ENCODE peak calls at places on chromosome 19, in five cellular contexts. One of them, this sample, is unnamed.
A peak's percentile ranks its signal among the peaks of the same experiment; 100 is the strongest.

GRCh38 chr19:18488838-18489626 is 32.8 kb downstream of the ELL start:
- DNase-seq in left ventricle myocardium inferior: no peak
- DNase-seq in HCT116: no peak
- DNase-seq in CD8-positive, alpha-beta T cell: no peak
- DNase-seq in neural progenitor cell: peak; percentile 81
- DNase-seq in this sample: peak; percentile 72

GRCh38 chr19:46745521-46746280 is at the start of gene FKRP:
- DNase-seq in CD8-positive, alpha-beta T cell: peak; percentile 37
- DNase-seq in HCT116: no peak
- DNase-seq in left ventricle myocardium inferior: peak; percentile 48
- DNase-seq in neural progenitor cell: peak; percentile 69
- DNase-seq in this sample: no peak

GRCh38 chr19:35977446-35978222 is 17.4 kb upstream of the SDHAF1 start:
- DNase-seq in neural progenitor cell: peak; percentile 79
- DNase-seq in left ventricle myocardium inferior: no peak
- DNase-seq in HCT116: peak; percentile 45
- DNase-seq in CD8-positive, alpha-beta T cell: no peak
- DNase-seq in this sample: peak; percentile 75

GRCh38 chr19:43667524-43668405 is 2.2 kb downstream of the PLAUR start:
- DNase-seq in left ventricle myocardium inferior: peak; percentile 19
- DNase-seq in HCT116: no peak
- DNase-seq in CD8-positive, alpha-beta T cell: no peak
- DNase-seq in neural progenitor cell: peak; percentile 16
- DNase-seq in this sample: no peak

GRCh38 chr19:46913852-46914430 is 53.1 kb downstream of the ARHGAP35 start:
- DNase-seq in CD8-positive, alpha-beta T cell: no peak
- DNase-seq in HCT116: no peak
- DNase-seq in left ventricle myocardium inferior: no peak
- DNase-seq in neural progenitor cell: no peak
- DNase-seq in this sample: no peak

GRCh38 chr19:16088985-16089846 is 12.9 kb downstream of the TPM4 start:
- DNase-seq in HCT116: no peak
- DNase-seq in CD8-positive, alpha-beta T cell: no peak
- DNase-seq in left ventricle myocardium inferior: no peak
- DNase-seq in neural progenitor cell: no peak
- DNase-seq in this sample: no peak

GRCh38 chr19:28961772-28962500 is 251.0 kb downstream of the UQCRFS1 start:
- DNase-seq in left ventricle myocardium inferior: no peak
- DNase-seq in neural progenitor cell: no peak
- DNase-seq in HCT116: no peak
- DNase-seq in CD8-positive, alpha-beta T cell: no peak
- DNase-seq in this sample: no peak

GRCh38 chr19:55116232-55117062 is 990 bp downstream of the PPP1R12C start:
- DNase-seq in HCT116: no peak
- DNase-seq in neural progenitor cell: peak; percentile 50
- DNase-seq in left ventricle myocardium inferior: peak; percentile 74
- DNase-seq in CD8-positive, alpha-beta T cell: peak; percentile 45
- DNase-seq in this sample: peak; percentile 65

GRCh38 chr19:52557231-52557995 is 12.7 kb upstream of the ZNF701 start:
- DNase-seq in neural progenitor cell: no peak
- DNase-seq in left ventricle myocardium inferior: no peak
- DNase-seq in CD8-positive, alpha-beta T cell: no peak
- DNase-seq in HCT116: no peak
- DNase-seq in this sample: no peak

GRCh38 chr19:50649433-50650391 is at the start of gene C19orf81:
- DNase-seq in left ventricle myocardium inferior: no peak
- DNase-seq in HCT116: peak; percentile 58
- DNase-seq in CD8-positive, alpha-beta T cell: no peak
- DNase-seq in neural progenitor cell: peak; percentile 77
- DNase-seq in this sample: peak; percentile 53

GRCh38 chr19:19821366-19822147 is at the start of gene ZNF506:
- DNase-seq in left ventricle myocardium inferior: peak; percentile 99
- DNase-seq in CD8-positive, alpha-beta T cell: peak; percentile 97
- DNase-seq in HCT116: no peak
- DNase-seq in neural progenitor cell: peak; percentile 95
- DNase-seq in this sample: peak; percentile 98

GRCh38 chr19:10363789-10364281 is 16.5 kb downstream of the TYK2 start:
- DNase-seq in left ventricle myocardium inferior: no peak
- DNase-seq in neural progenitor cell: no peak
- DNase-seq in HCT116: no peak
- DNase-seq in CD8-positive, alpha-beta T cell: no peak
- DNase-seq in this sample: no peak

GRCh38 chr19:18612051-18612771 is 459 bp upstream of the TMEM59L start:
- DNase-seq in CD8-positive, alpha-beta T cell: no peak
- DNase-seq in left ventricle myocardium inferior: no peak
- DNase-seq in HCT116: no peak
- DNase-seq in neural progenitor cell: peak; percentile 36
- DNase-seq in this sample: no peak

GRCh38 chr19:11018179-11018578 is 57.3 kb downstream of the SMARCA4 start:
- DNase-seq in left ventricle myocardium inferior: no peak
- DNase-seq in HCT116: no peak
- DNase-seq in neural progenitor cell: no peak
- DNase-seq in CD8-positive, alpha-beta T cell: no peak
- DNase-seq in this sample: no peak

GRCh38 chr19:50555447-50556235 is 12.6 kb downstream of the LRRC4B start:
- DNase-seq in neural progenitor cell: peak; percentile 72
- DNase-seq in CD8-positive, alpha-beta T cell: no peak
- DNase-seq in left ventricle myocardium inferior: peak; percentile 28
- DNase-seq in HCT116: no peak
- DNase-seq in this sample: peak; percentile 51

GRCh38 chr19:38952395-38953165 is 21.8 kb downstream of the MRPS12 start:
- DNase-seq in neural progenitor cell: peak; percentile 54
- DNase-seq in CD8-positive, alpha-beta T cell: peak; percentile 20
- DNase-seq in HCT116: no peak
- DNase-seq in left ventricle myocardium inferior: no peak
- DNase-seq in this sample: peak; percentile 62

GRCh38 chr19:13848811-13849241 is 28.1 kb upstream of the NANOS3 start:
- DNase-seq in left ventricle myocardium inferior: no peak
- DNase-seq in CD8-positive, alpha-beta T cell: no peak
- DNase-seq in HCT116: no peak
- DNase-seq in neural progenitor cell: no peak
- DNase-seq in this sample: no peak
- H3K4me1 ChIP-seq in left ventricle myocardium inferior: peaks cover 73% of the 10 kb centered on the region
- H3K4me1 ChIP-seq in CD8-positive, alpha-beta T cell: peaks cover 51% of the 10 kb centered on the region
- H3K4me1 ChIP-seq in HCT116: peaks cover 82% of the 10 kb centered on the region
- H3K4me1 ChIP-seq in neural progenitor cell: peaks cover 14% of the 10 kb centered on the region
- H3K4me1 ChIP-seq in this sample: peaks cover 25% of the 10 kb centered on the region

GRCh38 chr19:33174186-33174585 is 19.9 kb upstream of the LRP3 start:
- DNase-seq in CD8-positive, alpha-beta T cell: no peak
- DNase-seq in left ventricle myocardium inferior: no peak
- DNase-seq in neural progenitor cell: no peak
- DNase-seq in HCT116: no peak
- DNase-seq in this sample: no peak

GRCh38 chr19:33177417-33177976 is 16.6 kb upstream of the LRP3 start:
- DNase-seq in neural progenitor cell: peak; percentile 79
- DNase-seq in left ventricle myocardium inferior: no peak
- DNase-seq in HCT116: no peak
- DNase-seq in CD8-positive, alpha-beta T cell: peak; percentile 80
- DNase-seq in this sample: peak; percentile 82

GRCh38 chr19:33176670-33177416 is 17.3 kb upstream of the LRP3 start:
- DNase-seq in left ventricle myocardium inferior: peak; percentile 95
- DNase-seq in neural progenitor cell: peak; percentile 98
- DNase-seq in CD8-positive, alpha-beta T cell: peak; percentile 93
- DNase-seq in HCT116: peak; percentile 97
- DNase-seq in this sample: peak; percentile 100

GRCh38 chr19:33175156-33175782 is 18.9 kb upstream of the LRP3 start:
- DNase-seq in neural progenitor cell: no peak
- DNase-seq in HCT116: no peak
- DNase-seq in left ventricle myocardium inferior: no peak
- DNase-seq in CD8-positive, alpha-beta T cell: no peak
- DNase-seq in this sample: no peak

DNA sequence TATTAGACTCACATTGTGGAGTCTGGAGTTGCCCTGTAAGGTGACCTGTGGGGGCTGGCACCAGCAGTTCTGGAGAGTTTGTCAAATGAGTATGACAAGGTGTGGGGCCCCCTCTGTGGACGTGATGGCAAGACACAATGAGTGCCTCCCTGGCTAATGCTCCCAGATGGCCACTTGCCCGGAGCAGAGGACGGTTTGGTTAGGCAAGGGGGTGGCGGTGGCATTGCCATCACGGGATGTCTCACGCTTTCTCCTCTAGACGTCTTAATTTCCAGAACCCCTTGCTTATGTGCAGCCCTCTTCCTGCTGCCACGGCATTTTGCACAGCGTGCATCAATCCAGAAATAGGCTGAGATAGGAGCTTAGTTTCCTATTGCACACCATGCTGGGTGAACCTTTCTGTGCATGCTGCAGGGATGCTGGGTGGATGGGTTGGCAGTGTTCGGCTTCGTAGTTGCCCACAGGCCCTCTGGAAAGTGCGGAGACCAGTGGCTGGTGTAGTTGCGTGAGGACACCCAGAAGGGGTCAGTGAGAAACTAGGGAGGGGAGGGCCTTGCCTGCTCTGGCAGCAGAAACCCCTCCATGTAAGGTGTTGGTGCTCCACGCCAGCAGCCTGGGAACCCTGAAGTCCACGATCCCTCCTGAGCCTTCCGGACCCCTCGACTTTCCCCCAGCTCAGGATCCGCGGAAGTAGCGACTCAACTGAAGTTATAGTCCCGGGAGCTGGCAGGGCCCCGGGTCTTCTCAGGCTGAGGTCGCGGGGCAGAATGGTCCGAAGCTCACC is 18.1 kb upstream of the LRP3 start:
- DNase-seq in HCT116: no peak
- DNase-seq in left ventricle myocardium inferior: no peak
- DNase-seq in neural progenitor cell: peak; percentile 58
- DNase-seq in CD8-positive, alpha-beta T cell: no peak
- DNase-seq in this sample: peak; percentile 62
- TF ChIP-seq CTCF in HCT116: no peak
- TF ChIP-seq CTCF in left ventricle myocardium inferior: no peak
- TF ChIP-seq CTCF in neural progenitor cell: no peak
- TF ChIP-seq CTCF in CD8-positive, alpha-beta T cell: no peak
- TF ChIP-seq CTCF in this sample: no peak

DNA sequence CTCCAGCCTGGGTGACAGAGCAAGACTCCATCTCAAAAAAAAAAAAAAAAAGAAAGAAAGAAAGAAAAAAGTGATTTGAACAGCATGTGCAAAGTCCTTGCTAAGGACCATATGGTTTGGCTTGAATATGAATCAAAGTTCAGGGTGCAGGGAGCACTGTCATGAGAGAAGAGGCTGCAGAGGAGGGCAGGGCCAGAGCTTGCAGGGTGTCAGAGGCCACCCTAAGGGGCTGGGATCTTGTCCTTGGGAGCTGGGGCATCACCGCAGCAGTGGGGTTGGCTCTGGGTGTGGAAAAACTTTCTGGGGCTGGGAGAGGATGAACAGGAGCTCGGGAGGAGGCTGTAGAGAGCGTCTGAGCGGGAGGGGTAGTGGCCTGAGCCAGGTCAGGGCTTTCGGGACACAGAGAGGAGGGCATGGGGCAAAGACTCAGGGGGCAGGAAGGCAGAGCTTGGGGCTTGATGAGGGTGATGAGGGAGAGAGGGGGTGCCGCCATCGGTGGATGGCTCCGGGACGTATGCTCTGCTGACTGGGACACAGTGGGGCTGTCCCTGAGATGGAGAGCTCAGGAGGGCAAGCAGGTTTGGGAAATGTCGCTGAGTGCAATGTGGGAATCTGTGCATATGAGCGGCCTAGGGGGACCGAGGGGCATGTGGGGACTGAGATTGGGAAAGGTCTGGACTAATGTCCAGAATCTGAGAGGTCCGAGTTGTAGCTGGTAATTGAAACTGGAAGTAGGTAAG is 3.0 kb downstream of the TRPM4 start:
- DNase-seq in neural progenitor cell: no peak
- DNase-seq in left ventricle myocardium inferior: no peak
- DNase-seq in CD8-positive, alpha-beta T cell: no peak
- DNase-seq in HCT116: no peak
- DNase-seq in this sample: no peak
- H3K4me1 ChIP-seq in neural progenitor cell: peaks cover 3% of the 10 kb centered on the region
- H3K4me1 ChIP-seq in left ventricle myocardium inferior: peaks cover 62% of the 10 kb centered on the region
- H3K4me1 ChIP-seq in CD8-positive, alpha-beta T cell: peaks cover 6% of the 10 kb centered on the region
- H3K4me1 ChIP-seq in HCT116: peaks cover 9% of the 10 kb centered on the region
- H3K4me1 ChIP-seq in this sample: peaks cover 3% of the 10 kb centered on the region

GRCh38 chr19:2064395-2064787 is 13.3 kb upstream of the MKNK2 start:
- DNase-seq in HCT116: no peak
- DNase-seq in CD8-positive, alpha-beta T cell: no peak
- DNase-seq in left ventricle myocardium inferior: no peak
- DNase-seq in neural progenitor cell: no peak
- DNase-seq in this sample: no peak

GRCh38 chr19:2061093-2061935 is 10.3 kb upstream of the MKNK2 start:
- DNase-seq in left ventricle myocardium inferior: peak; percentile 99
- DNase-seq in neural progenitor cell: peak; percentile 100
- DNase-seq in HCT116: peak; percentile 93
- DNase-seq in CD8-positive, alpha-beta T cell: peak; percentile 100
- DNase-seq in this sample: peak; percentile 100

GRCh38 chr19:2062770-2063169 is 11.7 kb upstream of the MKNK2 start:
- DNase-seq in CD8-positive, alpha-beta T cell: no peak
- DNase-seq in left ventricle myocardium inferior: no peak
- DNase-seq in neural progenitor cell: no peak
- DNase-seq in HCT116: no peak
- DNase-seq in this sample: no peak

GRCh38 chr19:2063824-2064223 is 12.8 kb upstream of the MKNK2 start:
- DNase-seq in HCT116: no peak
- DNase-seq in left ventricle myocardium inferior: no peak
- DNase-seq in neural progenitor cell: no peak
- DNase-seq in CD8-positive, alpha-beta T cell: no peak
- DNase-seq in this sample: no peak

DNA sequence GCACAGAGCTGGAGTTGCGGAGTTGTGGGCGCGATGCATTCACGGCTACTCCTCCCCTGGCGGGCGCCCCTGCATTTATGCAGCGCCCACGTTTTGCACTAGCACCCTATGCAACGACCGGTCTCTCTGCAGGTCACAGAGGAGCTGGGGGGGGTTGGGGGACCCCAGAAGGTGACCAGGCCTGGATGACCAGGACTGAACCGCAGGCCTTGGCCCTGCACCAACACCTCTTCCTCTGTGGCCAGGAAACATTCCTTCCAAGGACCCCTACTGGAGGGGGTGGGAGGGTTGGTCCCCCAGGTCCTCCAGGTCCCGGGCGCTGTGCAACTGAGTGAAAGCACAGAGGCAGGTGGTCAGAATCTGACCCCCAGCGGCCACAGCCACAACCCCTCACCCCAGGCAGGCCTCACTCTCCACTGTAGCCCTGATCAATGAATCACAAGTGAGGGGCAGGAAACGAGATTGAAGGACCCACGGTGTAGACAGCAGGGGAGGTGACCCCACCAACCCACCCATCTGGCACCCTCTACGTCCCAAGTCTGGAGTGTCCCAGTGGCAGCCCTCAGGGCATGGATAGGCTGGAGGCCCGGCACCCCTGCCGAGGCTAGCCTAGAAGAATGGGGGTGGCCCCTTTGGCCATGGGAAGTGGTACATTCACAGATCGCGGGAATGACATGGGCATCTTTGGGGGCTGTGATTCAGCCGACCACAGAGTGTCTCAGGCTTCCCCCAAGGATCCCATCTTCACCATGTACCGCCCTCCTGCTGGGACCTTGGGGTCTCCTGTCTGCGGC is 11.1 kb upstream of the MKNK2 start:
- DNase-seq in CD8-positive, alpha-beta T cell: no peak
- DNase-seq in neural progenitor cell: peak; percentile 54
- DNase-seq in HCT116: no peak
- DNase-seq in left ventricle myocardium inferior: no peak
- DNase-seq in this sample: no peak
- TF ChIP-seq CTCF in CD8-positive, alpha-beta T cell: no peak
- TF ChIP-seq CTCF in neural progenitor cell: no peak
- TF ChIP-seq CTCF in HCT116: no peak
- TF ChIP-seq CTCF in left ventricle myocardium inferior: no peak
- TF ChIP-seq CTCF in this sample: no peak

This sample was measured in BE2C.